ENCODE peak calls at places on chromosomes 4 and X, in nine cellular contexts. C is endodermal cell, W is right atrium auricular region, I is kidney epithelial cell, Z is cardiac fibroblast, G is fibroblast of mammary gland, X is A549, R is aorta, D is GM12864. T is an unnamed sample.

GRCh38 chrX:110418857-110419249 is 60.2 kb downstream of the RTL9 start:
- DNase-seq in C (no peak), W (no peak), I (no peak), Z (peak; percentile 32), G (peak; percentile 83), X (no peak), R (no peak), D (no peak), T (no peak)

GRCh38 chr4:138645289-138645688 is 370.3 kb upstream of the NOCT start:
- DNase-seq in C (no peak), W (no peak), I (no peak), Z (peak; percentile 63), G (peak; percentile 32), X (no peak), R (no peak), D (no peak), T (no peak)

GRCh38 chr4:123055943-123056342 is 133.5 kb upstream of the NUDT6 start:
- DNase-seq in C (no peak), W (no peak), I (no peak), Z (peak; percentile 57), G (peak; percentile 43), X (no peak), R (no peak), D (no peak), T (no peak)

GRCh38 chr4:129355031-129355430 is 259.1 kb downstream of the C4orf33 start:
- DNase-seq in C (no peak), W (no peak), I (no peak), Z (no peak), G (peak; percentile 70), X (no peak), R (no peak), D (no peak), T (no peak)

GRCh38 chrX:123481908-123482873 is 250.7 kb downstream of the THOC2 start:
- DNase-seq in C (no peak), W (no peak), I (no peak), Z (peak; percentile 69), G (peak; percentile 70), X (no peak), R (no peak), D (no peak), T (no peak)

GRCh38 chr4:123596805-123597204 is 200.2 kb downstream of the SPRY1 start:
- DNase-seq in C (no peak), W (no peak), I (no peak), Z (no peak), G (no peak), X (no peak), R (no peak), D (no peak), T (no peak)

GRCh38 chr4:76689079-76689817 is 208.7 kb downstream of the SOWAHB start:
- DNase-seq in C (peak; percentile 92), W (no peak), I (no peak), Z (peak; percentile 15), G (no peak), X (peak; percentile 31), R (peak; percentile 65), D (no peak), T (peak; percentile 40)

GRCh38 chr4:27218013-27218412 is 357.4 kb downstream of the STIM2 start:
- DNase-seq in C (no peak), W (no peak), I (no peak), Z (no peak), G (peak; percentile 40), X (no peak), R (no peak), D (no peak), T (no peak)

GRCh38 chr4:152259866-152260265 is 276.0 kb downstream of the FBXW7 start:
- DNase-seq in C (no peak), W (no peak), I (peak; percentile 74), Z (peak; percentile 80), G (peak; percentile 87), X (no peak), R (no peak), D (no peak), T (no peak)

GRCh38 chr4:183181081-183181480 is 82.0 kb downstream of the WWC2 start:
- DNase-seq in C (no peak), W (no peak), I (no peak), Z (no peak), G (no peak), X (no peak), R (no peak), D (no peak), T (no peak)

GRCh38 chr4:108601096-108601495 is 19.3 kb upstream of the RPL34 start:
- DNase-seq in C (no peak), W (no peak), I (no peak), Z (no peak), G (no peak), X (no peak), R (no peak), D (no peak), T (no peak)

DNA sequence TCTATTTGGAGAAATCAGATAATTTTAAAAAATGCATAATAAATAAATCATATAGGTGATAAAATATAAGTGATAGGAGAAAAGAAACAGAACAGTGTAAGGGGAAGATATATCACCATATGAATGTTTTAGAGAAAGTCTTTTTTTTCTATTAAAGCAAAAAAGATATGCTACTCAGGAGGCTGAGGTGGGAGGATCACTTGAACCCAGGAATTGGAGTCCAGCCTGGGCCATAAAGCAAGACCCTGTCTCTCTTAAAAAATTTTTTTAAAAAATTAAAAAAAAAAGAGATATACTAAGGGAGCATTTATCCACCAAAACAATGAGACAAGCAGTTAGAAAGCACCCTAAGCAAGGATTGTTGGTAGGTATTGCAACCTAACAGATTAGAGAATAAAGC is 6.1 kb downstream of the TMEM156 start:
- DNase-seq in C (no peak), W (no peak), I (no peak), Z (no peak), G (no peak), X (no peak), R (no peak), D (no peak), T (no peak)
- H3K4me3 ChIP-seq in C (no peak overlapping the region), W (no peak overlapping the region), I (no peak overlapping the region), Z (no peak overlapping the region), G (no peak overlapping the region), X (no peak overlapping the region), R (no peak overlapping the region), D (no peak overlapping the region), T (no peak overlapping the region)

DNA sequence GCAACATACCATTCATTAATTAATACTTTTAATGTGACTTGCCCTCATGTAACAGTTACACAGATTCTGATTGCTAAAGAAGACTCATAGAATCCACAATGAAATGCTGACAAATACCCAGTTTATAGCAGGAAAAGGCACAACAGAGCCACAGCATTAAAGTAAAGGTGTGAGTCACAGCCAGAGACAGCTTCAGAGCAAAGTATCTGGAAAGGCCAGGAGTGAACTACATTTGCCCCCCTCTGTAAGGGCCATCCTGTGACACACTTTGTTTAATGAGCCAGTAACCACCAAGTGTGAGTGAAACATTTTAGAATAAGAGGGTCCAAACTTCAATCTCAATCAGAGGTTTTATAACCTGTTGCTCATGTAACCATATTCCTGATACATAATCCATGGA is 133.8 kb upstream of the TACR3 start:
- DNase-seq in C (no peak), W (no peak), I (no peak), Z (no peak), G (no peak), X (no peak), R (no peak), D (no peak), T (no peak)
- H3K4me3 ChIP-seq in C (no peak overlapping the region), W (no peak overlapping the region), I (no peak overlapping the region), Z (no peak overlapping the region), G (no peak overlapping the region), X (no peak overlapping the region), R (no peak overlapping the region), D (no peak overlapping the region), T (no peak overlapping the region)

DNA sequence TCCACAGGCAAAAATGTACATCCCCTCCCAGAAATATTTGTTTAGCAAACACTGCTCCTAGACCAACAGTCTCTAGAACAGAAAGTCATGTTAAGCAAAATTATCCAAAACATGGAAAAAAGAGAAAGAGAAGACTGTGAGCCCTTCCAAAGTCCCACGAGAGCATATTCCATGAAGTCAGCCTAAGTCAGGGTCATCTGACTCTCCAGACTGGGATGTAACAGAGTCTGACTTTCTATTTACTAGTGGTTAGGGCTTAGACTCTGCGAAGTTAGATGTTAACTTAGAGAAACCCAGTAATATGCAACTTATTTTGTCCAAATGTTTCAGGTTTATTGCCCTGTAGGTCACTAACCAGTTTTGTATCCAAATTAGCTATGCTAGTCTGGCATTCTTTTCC is 102.3 kb downstream of the MID1 start:
- DNase-seq in C (no peak), W (no peak), I (no peak), Z (no peak), G (no peak), X (no peak), R (no peak), D (no peak), T (no peak)
- H3K4me3 ChIP-seq in C (no peak overlapping the region), W (no peak overlapping the region), I (no peak overlapping the region), Z (no peak overlapping the region), G (no peak overlapping the region), X (no peak overlapping the region), R (no peak overlapping the region), D (no peak overlapping the region), T (no peak overlapping the region)

GRCh38 chr4:147110473-147110872 is 164.8 kb upstream of the TTC29 start:
- DNase-seq in C (no peak), W (no peak), I (no peak), Z (no peak), G (no peak), X (no peak), R (no peak), D (no peak), T (no peak)

GRCh38 chr4:147108409-147108808 is 162.7 kb upstream of the TTC29 start:
- DNase-seq in C (no peak), W (no peak), I (no peak), Z (peak; percentile 69), G (peak; percentile 63), X (no peak), R (no peak), D (no peak), T (no peak)

GRCh38 chr4:147109800-147110199 is 164.1 kb upstream of the TTC29 start:
- DNase-seq in C (no peak), W (no peak), I (no peak), Z (no peak), G (no peak), X (no peak), R (no peak), D (no peak), T (no peak)

GRCh38 chr4:147110968-147111367 is 165.3 kb upstream of the TTC29 start:
- DNase-seq in C (no peak), W (no peak), I (no peak), Z (peak; percentile 60), G (peak; percentile 18), X (no peak), R (no peak), D (no peak), T (no peak)
- H3K4me3 ChIP-seq in C (no peak overlapping the region), W (no peak overlapping the region), I (no peak overlapping the region), Z (no peak overlapping the region), G (no peak overlapping the region), X (no peak overlapping the region), R (no peak overlapping the region), D (no peak overlapping the region), T (no peak overlapping the region)

DNA sequence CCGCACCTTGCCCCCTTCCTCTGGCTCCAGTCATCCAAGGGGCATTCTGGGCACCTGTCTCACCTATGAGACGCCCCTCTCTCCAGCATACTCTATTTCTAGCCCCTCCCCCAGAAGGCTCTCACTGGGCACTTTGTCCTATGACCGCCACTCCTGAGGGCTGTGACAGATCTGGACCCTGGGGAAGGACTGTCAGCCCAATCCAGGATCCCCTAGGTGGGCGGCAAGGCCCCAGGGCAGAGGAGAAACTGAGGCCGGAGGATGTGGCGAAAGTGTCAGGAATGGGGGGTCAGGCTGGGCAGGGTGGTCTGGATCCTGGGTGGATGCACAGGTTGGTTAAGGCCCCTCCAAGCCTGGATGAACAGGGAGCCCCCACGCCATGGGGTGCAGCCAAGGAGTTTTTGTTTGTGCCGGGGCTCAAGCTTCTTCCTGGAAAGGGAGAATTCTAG is 16.2 kb upstream of the NAT8L start:
- DNase-seq in C (no peak), W (no peak), I (no peak), Z (no peak), G (no peak), X (no peak), R (no peak), D (no peak), T (no peak)
- H3K4me3 ChIP-seq in C (peak overlapping the region; percentile 60), W (no peak overlapping the region), I (peak overlapping the region; percentile 87), Z (peak overlapping the region; percentile 43), G (peak overlapping the region; percentile 24), X (peak overlapping the region; percentile 99), R (no peak overlapping the region), D (no peak overlapping the region), T (peak overlapping the region; percentile 79)

T was measured in left ventricle myocardium inferior.